ENCODE peak calls at places on chromosomes 13 and 19, in four cellular contexts. One of them, this sample, is unnamed.
A peak's percentile ranks its signal among the peaks of the same experiment; 100 is the strongest.

GRCh38 chr13:29596064-29596418 is 553 bp upstream of the SLC7A1 start:
- DNase-seq in NB4: no peak
- DNase-seq in psoas muscle: no peak
- DNase-seq in lower lobe of right lung: no peak
- DNase-seq in this sample: no peak

GRCh38 chr13:95154441-95154886 is 146.8 kb downstream of the ABCC4 start:
- DNase-seq in NB4: no peak
- DNase-seq in psoas muscle: no peak
- DNase-seq in lower lobe of right lung: no peak
- DNase-seq in this sample: no peak

GRCh38 chr19:48896191-48896720 is 2.3 kb downstream of the TULP2 start:
- DNase-seq in NB4: no peak
- DNase-seq in psoas muscle: peak; percentile 82
- DNase-seq in lower lobe of right lung: peak; percentile 72
- DNase-seq in this sample: no peak

GRCh38 chr13:109646423-109646822 is 140.0 kb downstream of the IRS2 start:
- DNase-seq in NB4: no peak
- DNase-seq in psoas muscle: no peak
- DNase-seq in lower lobe of right lung: no peak
- DNase-seq in this sample: no peak

GRCh38 chr13:76848596-76848995 is 37.6 kb downstream of the KCTD12 start:
- DNase-seq in NB4: peak; percentile 83
- DNase-seq in psoas muscle: peak; percentile 72
- DNase-seq in lower lobe of right lung: peak; percentile 52
- DNase-seq in this sample: no peak

GRCh38 chr13:67880916-67881315 is 650.8 kb upstream of the PCDH9 start:
- DNase-seq in NB4: no peak
- DNase-seq in psoas muscle: no peak
- DNase-seq in lower lobe of right lung: no peak
- DNase-seq in this sample: no peak

GRCh38 chr13:71864981-71865857 is 1.8 kb downstream of the DACH1 start:
- DNase-seq in NB4: peak; percentile 88
- DNase-seq in psoas muscle: peak; percentile 60
- DNase-seq in lower lobe of right lung: peak; percentile 65
- DNase-seq in this sample: peak; percentile 47

GRCh38 chr19:366951-367350 is 22.4 kb upstream of the MIER2 start:
- DNase-seq in NB4: no peak
- DNase-seq in psoas muscle: no peak
- DNase-seq in lower lobe of right lung: no peak
- DNase-seq in this sample: no peak

GRCh38 chr19:19823916-19824315 is 2.4 kb upstream of the ZNF506 start:
- DNase-seq in NB4: no peak
- DNase-seq in psoas muscle: no peak
- DNase-seq in lower lobe of right lung: no peak
- DNase-seq in this sample: no peak

GRCh38 chr13:24241336-24241735 is 68.0 kb upstream of the C1QTNF9 start:
- DNase-seq in NB4: no peak
- DNase-seq in psoas muscle: no peak
- DNase-seq in lower lobe of right lung: no peak
- DNase-seq in this sample: no peak

GRCh38 chr13:113427562-113428468 is 25.5 kb downstream of the ADPRHL1 start:
- DNase-seq in NB4: no peak
- DNase-seq in psoas muscle: no peak
- DNase-seq in lower lobe of right lung: no peak
- DNase-seq in this sample: no peak

GRCh38 chr19:19113040-19113541 is 25.2 kb downstream of the TMEM161A start:
- DNase-seq in NB4: peak; percentile 80
- DNase-seq in psoas muscle: no peak
- DNase-seq in lower lobe of right lung: no peak
- DNase-seq in this sample: peak; percentile 44

GRCh38 chr13:40626977-40627376 is 39.5 kb downstream of the FOXO1 start:
- DNase-seq in NB4: no peak
- DNase-seq in psoas muscle: no peak
- DNase-seq in lower lobe of right lung: no peak
- DNase-seq in this sample: no peak

GRCh38 chr13:98780972-98781869 is 28.7 kb upstream of the SLC15A1 start:
- DNase-seq in NB4: no peak
- DNase-seq in psoas muscle: no peak
- DNase-seq in lower lobe of right lung: no peak
- DNase-seq in this sample: no peak

GRCh38 chr13:21528616-21529015 is 69.5 kb upstream of the ZDHHC20 start:
- DNase-seq in NB4: no peak
- DNase-seq in psoas muscle: no peak
- DNase-seq in lower lobe of right lung: no peak
- DNase-seq in this sample: no peak

GRCh38 chr13:54658771-54659170 is 1630.2 kb downstream of the OLFM4 start:
- DNase-seq in NB4: no peak
- DNase-seq in psoas muscle: no peak
- DNase-seq in lower lobe of right lung: no peak
- DNase-seq in this sample: no peak

GRCh38 chr13:32026619-32027018 is 5.0 kb upstream of the FRY start:
- DNase-seq in NB4: no peak
- DNase-seq in psoas muscle: no peak
- DNase-seq in lower lobe of right lung: no peak
- DNase-seq in this sample: no peak

GRCh38 chr13:32023698-32024097 is 7.9 kb upstream of the FRY start:
- DNase-seq in NB4: peak; percentile 40
- DNase-seq in psoas muscle: no peak
- DNase-seq in lower lobe of right lung: no peak
- DNase-seq in this sample: no peak

GRCh38 chr13:32024750-32025149 is 6.8 kb upstream of the FRY start:
- DNase-seq in NB4: no peak
- DNase-seq in psoas muscle: no peak
- DNase-seq in lower lobe of right lung: no peak
- DNase-seq in this sample: no peak

GRCh38 chr13:32023096-32023495 is 8.5 kb upstream of the FRY start:
- DNase-seq in NB4: no peak
- DNase-seq in psoas muscle: no peak
- DNase-seq in lower lobe of right lung: no peak
- DNase-seq in this sample: no peak

DNA sequence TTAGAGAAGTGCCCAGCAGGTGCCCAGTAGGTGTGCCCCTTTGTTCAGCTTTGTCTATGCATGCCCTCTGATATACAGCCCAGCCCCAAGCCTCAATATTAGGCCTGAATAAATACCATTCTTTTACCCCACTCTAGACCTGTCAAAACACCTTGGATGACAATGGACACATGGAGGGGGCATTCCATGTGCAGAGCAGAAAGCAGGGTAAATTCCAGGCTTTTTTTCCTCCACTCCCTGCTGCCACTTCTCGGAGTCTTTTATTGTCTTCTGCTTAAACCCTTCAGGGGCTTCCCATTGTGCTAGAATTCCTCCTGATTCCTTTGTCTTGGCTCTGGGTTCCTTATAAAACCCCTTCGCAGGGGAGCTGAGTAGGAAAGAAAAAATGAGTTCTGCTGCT is 5.8 kb upstream of the FRY start:
- DNase-seq in NB4: no peak
- DNase-seq in psoas muscle: no peak
- DNase-seq in lower lobe of right lung: no peak
- DNase-seq in this sample: no peak
- H3K4me3 ChIP-seq in NB4: no peak overlapping the region
- H3K4me3 ChIP-seq in psoas muscle: no peak overlapping the region
- H3K4me3 ChIP-seq in lower lobe of right lung: no peak overlapping the region
- H3K4me3 ChIP-seq in this sample: no peak overlapping the region

GRCh38 chr19:2424686-2425621 is 2.4 kb downstream of the TIMM13 start:
- DNase-seq in NB4: peak; percentile 68
- DNase-seq in psoas muscle: peak; percentile 79
- DNase-seq in lower lobe of right lung: no peak
- DNase-seq in this sample: no peak

GRCh38 chr19:2427323-2428026 is at the start of gene TIMM13:
- DNase-seq in NB4: peak; percentile 91
- DNase-seq in psoas muscle: peak; percentile 99
- DNase-seq in lower lobe of right lung: peak; percentile 98
- DNase-seq in this sample: peak; percentile 98

GRCh38 chr19:2426661-2427322 is 594 bp downstream of the TIMM13 start:
- DNase-seq in NB4: peak; percentile 64
- DNase-seq in psoas muscle: peak; percentile 81
- DNase-seq in lower lobe of right lung: peak; percentile 62
- DNase-seq in this sample: peak; percentile 60

GRCh38 chr19:2423913-2424685 is 3.3 kb downstream of the TIMM13 start:
- DNase-seq in NB4: no peak
- DNase-seq in psoas muscle: peak; percentile 50
- DNase-seq in lower lobe of right lung: no peak
- DNase-seq in this sample: no peak

GRCh38 chr19:2425622-2426581 is 1.5 kb downstream of the TIMM13 start:
- DNase-seq in NB4: no peak
- DNase-seq in psoas muscle: peak; percentile 55
- DNase-seq in lower lobe of right lung: no peak
- DNase-seq in this sample: no peak
- H3K4me3 ChIP-seq in NB4: peak overlapping the region; percentile 81
- H3K4me3 ChIP-seq in psoas muscle: peak overlapping the region; percentile 98
- H3K4me3 ChIP-seq in lower lobe of right lung: peak overlapping the region; percentile 96
- H3K4me3 ChIP-seq in this sample: peak overlapping the region; percentile 99

DNA sequence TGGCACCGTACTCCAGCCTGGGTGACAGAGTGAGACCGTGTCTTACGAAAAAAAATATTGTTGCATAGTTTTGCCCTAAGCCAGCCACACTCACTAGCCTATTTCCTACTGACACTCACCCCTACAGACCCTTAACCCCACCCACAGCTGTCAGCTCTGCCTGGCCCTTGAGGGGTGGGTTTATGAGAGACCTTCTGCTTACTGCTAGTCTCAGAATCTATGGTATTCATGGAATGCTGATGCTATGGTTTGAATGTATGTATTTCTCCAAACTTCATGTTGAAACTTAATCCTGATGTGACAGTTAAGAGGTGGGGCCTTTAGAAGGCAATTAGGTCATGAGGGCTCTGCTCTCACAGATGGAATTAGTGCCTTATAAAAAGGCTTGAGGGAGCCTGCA is 79.2 kb upstream of the LRCH1 start:
- DNase-seq in NB4: no peak
- DNase-seq in psoas muscle: no peak
- DNase-seq in lower lobe of right lung: no peak
- DNase-seq in this sample: no peak
- H3K4me3 ChIP-seq in NB4: no peak overlapping the region
- H3K4me3 ChIP-seq in psoas muscle: no peak overlapping the region
- H3K4me3 ChIP-seq in lower lobe of right lung: no peak overlapping the region
- H3K4me3 ChIP-seq in this sample: no peak overlapping the region

DNA sequence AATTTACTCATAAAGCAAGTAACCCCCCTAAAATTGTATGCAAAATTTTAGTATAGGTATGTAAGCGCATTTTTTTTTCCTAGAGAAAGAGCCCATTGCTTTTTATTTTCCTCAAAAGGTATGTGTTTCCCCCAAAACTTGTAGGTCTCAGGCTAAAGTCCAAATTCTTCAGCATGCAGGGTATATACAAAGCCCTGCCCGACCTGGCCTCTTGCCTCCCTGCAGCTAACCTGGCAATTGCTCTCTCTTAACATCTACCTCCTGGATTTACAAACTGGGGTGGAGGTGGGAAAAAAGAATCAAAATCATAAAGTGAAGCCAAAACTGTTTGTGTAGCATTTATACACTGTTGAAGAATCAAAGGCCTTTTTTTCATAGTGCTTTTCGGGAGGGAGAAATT is 107.8 kb downstream of the KCNRG start:
- DNase-seq in NB4: no peak
- DNase-seq in psoas muscle: no peak
- DNase-seq in lower lobe of right lung: no peak
- DNase-seq in this sample: no peak
- H3K4me3 ChIP-seq in NB4: peak overlapping the region; percentile 84
- H3K4me3 ChIP-seq in psoas muscle: peak overlapping the region; percentile 99
- H3K4me3 ChIP-seq in lower lobe of right lung: peak overlapping the region; percentile 92
- H3K4me3 ChIP-seq in this sample: no peak overlapping the region

DNA sequence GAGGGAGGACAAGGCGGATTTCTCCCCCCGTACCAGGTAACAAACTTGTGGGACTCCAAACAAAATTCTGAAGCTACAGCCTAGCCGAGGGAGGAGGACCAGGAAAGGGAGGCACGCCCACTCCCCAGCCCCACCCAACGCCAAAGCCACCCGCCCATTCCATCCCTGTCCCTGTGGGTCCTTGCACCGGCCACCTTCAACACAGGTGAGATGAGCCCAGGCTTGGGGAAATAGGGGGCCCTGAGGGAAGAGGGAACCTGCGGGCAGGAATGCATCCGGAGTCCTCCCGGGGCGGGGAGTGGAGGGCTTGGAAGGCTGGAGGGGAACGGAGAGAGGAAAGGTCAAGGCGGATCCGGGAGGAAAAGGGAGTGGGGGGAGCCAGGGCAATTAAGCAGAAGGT is at the start of gene BEST2:
- DNase-seq in NB4: no peak
- DNase-seq in psoas muscle: no peak
- DNase-seq in lower lobe of right lung: no peak
- DNase-seq in this sample: no peak
- H3K4me3 ChIP-seq in NB4: no peak within 1 kb of the TSS
- H3K4me3 ChIP-seq in psoas muscle: no peak within 1 kb of the TSS
- H3K4me3 ChIP-seq in lower lobe of right lung: no peak within 1 kb of the TSS
- H3K4me3 ChIP-seq in this sample: no peak within 1 kb of the TSS

This sample was measured in right lobe of liver.